ENCODE peak calls at places on chromosomes 16 and 17, in five cellular contexts. One of them, this sample, is unnamed.
A peak's percentile ranks its signal among the peaks of the same experiment; 100 is the strongest.

GRCh38 chr17:75128694-75129505 is 2.6 kb downstream of the NT5C start:
- DNase-seq in psoas muscle: no peak
- DNase-seq in cardiac fibroblast: no peak
- DNase-seq in bronchial epithelial cell: no peak
- DNase-seq in esophagus squamous epithelium: no peak
- DNase-seq in this sample: no peak

GRCh38 chr16:23131436-23131835 is 17.8 kb downstream of the USP31 start:
- DNase-seq in bronchial epithelial cell: no peak
- DNase-seq in esophagus squamous epithelium: no peak
- DNase-seq in psoas muscle: no peak
- DNase-seq in cardiac fibroblast: no peak
- DNase-seq in this sample: no peak

GRCh38 chr16:376817-377418 is 4.9 kb downstream of the PGAP6 start:
- DNase-seq in esophagus squamous epithelium: no peak
- DNase-seq in bronchial epithelial cell: no peak
- DNase-seq in cardiac fibroblast: no peak
- DNase-seq in psoas muscle: no peak
- DNase-seq in this sample: no peak

GRCh38 chr16:31464348-31464769 is 5.1 kb downstream of the ARMC5 start:
- DNase-seq in cardiac fibroblast: no peak
- DNase-seq in esophagus squamous epithelium: no peak
- DNase-seq in psoas muscle: no peak
- DNase-seq in bronchial epithelial cell: no peak
- DNase-seq in this sample: no peak

GRCh38 chr16:67329901-67330300 is 3.3 kb downstream of the LRRC36 start:
- DNase-seq in esophagus squamous epithelium: no peak
- DNase-seq in bronchial epithelial cell: peak; percentile 65
- DNase-seq in psoas muscle: no peak
- DNase-seq in cardiac fibroblast: no peak
- DNase-seq in this sample: no peak

GRCh38 chr17:56973520-56973919 is 4.4 kb upstream of the SCPEP1 start:
- DNase-seq in psoas muscle: no peak
- DNase-seq in esophagus squamous epithelium: no peak
- DNase-seq in cardiac fibroblast: peak; percentile 54
- DNase-seq in bronchial epithelial cell: peak; percentile 89
- DNase-seq in this sample: no peak

GRCh38 chr17:66476014-66476413 is 173.6 kb downstream of the PRKCA start:
- DNase-seq in bronchial epithelial cell: no peak
- DNase-seq in psoas muscle: no peak
- DNase-seq in esophagus squamous epithelium: no peak
- DNase-seq in cardiac fibroblast: no peak
- DNase-seq in this sample: no peak

GRCh38 chr17:40095944-40096791 is 4.2 kb downstream of the NR1D1 start:
- DNase-seq in bronchial epithelial cell: no peak
- DNase-seq in cardiac fibroblast: peak; percentile 61
- DNase-seq in psoas muscle: peak; percentile 81
- DNase-seq in esophagus squamous epithelium: peak; percentile 45
- DNase-seq in this sample: no peak

GRCh38 chr16:56019274-56019673 is 144.1 kb upstream of the CES5A start:
- DNase-seq in esophagus squamous epithelium: no peak
- DNase-seq in cardiac fibroblast: no peak
- DNase-seq in psoas muscle: no peak
- DNase-seq in bronchial epithelial cell: no peak
- DNase-seq in this sample: no peak

GRCh38 chr17:13385481-13385907 is 216.2 kb downstream of the HS3ST3A1 start:
- DNase-seq in esophagus squamous epithelium: no peak
- DNase-seq in cardiac fibroblast: peak; percentile 68
- DNase-seq in psoas muscle: no peak
- DNase-seq in bronchial epithelial cell: peak; percentile 76
- DNase-seq in this sample: no peak

GRCh38 chr16:89031715-89032659 is 55.0 kb upstream of the CBFA2T3 start:
- DNase-seq in psoas muscle: peak; percentile 46
- DNase-seq in bronchial epithelial cell: no peak
- DNase-seq in cardiac fibroblast: no peak
- DNase-seq in esophagus squamous epithelium: no peak
- DNase-seq in this sample: no peak
- H3K4me3 ChIP-seq in psoas muscle: no peak overlapping the region
- H3K4me3 ChIP-seq in bronchial epithelial cell: no peak overlapping the region
- H3K4me3 ChIP-seq in cardiac fibroblast: no peak overlapping the region
- H3K4me3 ChIP-seq in esophagus squamous epithelium: no peak overlapping the region
- H3K4me3 ChIP-seq in this sample: no peak overlapping the region

GRCh38 chr17:73308017-73308823 is 3.6 kb downstream of the CDC42EP4 start:
- DNase-seq in bronchial epithelial cell: peak; percentile 85
- DNase-seq in cardiac fibroblast: peak; percentile 82
- DNase-seq in psoas muscle: peak; percentile 80
- DNase-seq in esophagus squamous epithelium: no peak
- DNase-seq in this sample: peak; percentile 84
- H3K4me3 ChIP-seq in bronchial epithelial cell: peak overlapping the region; percentile 4
- H3K4me3 ChIP-seq in cardiac fibroblast: peak overlapping the region; percentile 30
- H3K4me3 ChIP-seq in psoas muscle: peak overlapping the region; percentile 85
- H3K4me3 ChIP-seq in esophagus squamous epithelium: peak overlapping the region; percentile 99
- H3K4me3 ChIP-seq in this sample: no peak overlapping the region

GRCh38 chr17:48553837-48554236 is 8.9 kb upstream of the HOXB2 start:
- DNase-seq in cardiac fibroblast: no peak
- DNase-seq in bronchial epithelial cell: no peak
- DNase-seq in psoas muscle: no peak
- DNase-seq in esophagus squamous epithelium: no peak
- DNase-seq in this sample: no peak

GRCh38 chr17:48554412-48555090 is 9.6 kb upstream of the HOXB2 start:
- DNase-seq in bronchial epithelial cell: no peak
- DNase-seq in psoas muscle: no peak
- DNase-seq in cardiac fibroblast: peak; percentile 47
- DNase-seq in esophagus squamous epithelium: no peak
- DNase-seq in this sample: no peak

GRCh38 chr17:48552453-48553189 is 7.7 kb upstream of the HOXB2 start:
- DNase-seq in cardiac fibroblast: no peak
- DNase-seq in bronchial epithelial cell: no peak
- DNase-seq in psoas muscle: no peak
- DNase-seq in esophagus squamous epithelium: no peak
- DNase-seq in this sample: no peak

GRCh38 chr17:48551601-48552452 is 6.9 kb upstream of the HOXB2 start:
- DNase-seq in esophagus squamous epithelium: no peak
- DNase-seq in psoas muscle: no peak
- DNase-seq in bronchial epithelial cell: no peak
- DNase-seq in cardiac fibroblast: no peak
- DNase-seq in this sample: no peak

GRCh38 chr17:48553190-48553547 is 8.3 kb upstream of the HOXB2 start:
- DNase-seq in psoas muscle: no peak
- DNase-seq in bronchial epithelial cell: no peak
- DNase-seq in cardiac fibroblast: no peak
- DNase-seq in esophagus squamous epithelium: no peak
- DNase-seq in this sample: no peak
- H3K4me3 ChIP-seq in psoas muscle: no peak overlapping the region
- H3K4me3 ChIP-seq in bronchial epithelial cell: no peak overlapping the region
- H3K4me3 ChIP-seq in cardiac fibroblast: no peak overlapping the region
- H3K4me3 ChIP-seq in esophagus squamous epithelium: no peak overlapping the region
- H3K4me3 ChIP-seq in this sample: no peak overlapping the region

DNA sequence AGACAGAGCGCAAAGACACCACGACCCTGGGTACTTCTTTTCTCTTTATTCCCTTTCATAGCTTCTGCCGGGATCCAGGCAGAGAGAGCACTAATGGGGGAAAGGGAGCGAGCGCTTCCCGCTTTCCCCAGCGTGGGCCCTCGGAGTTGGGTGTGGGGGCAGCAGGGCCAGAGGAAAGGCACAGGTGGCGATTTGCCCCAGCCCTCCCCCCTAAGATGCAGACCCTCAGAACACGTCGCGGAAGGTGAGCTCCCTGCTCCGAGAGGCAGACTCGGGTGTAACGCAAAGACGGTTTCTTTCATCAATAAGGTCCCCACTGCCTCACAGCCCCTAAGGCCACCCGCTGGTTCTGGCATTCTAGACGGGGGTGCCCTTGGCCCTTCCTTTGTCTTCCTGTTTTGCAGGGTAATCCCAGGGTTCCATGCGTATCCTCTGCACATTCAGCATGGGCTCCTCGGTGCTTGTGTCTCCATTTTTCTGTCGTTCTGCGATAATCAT is 570 bp upstream of the NME3 start:
- DNase-seq in cardiac fibroblast: no peak
- DNase-seq in bronchial epithelial cell: no peak
- DNase-seq in esophagus squamous epithelium: no peak
- DNase-seq in psoas muscle: peak; percentile 56
- DNase-seq in this sample: peak; percentile 59
- H3K4me3 ChIP-seq in cardiac fibroblast: peak overlapping the region; percentile 80
- H3K4me3 ChIP-seq in bronchial epithelial cell: peak overlapping the region; percentile 97
- H3K4me3 ChIP-seq in esophagus squamous epithelium: peak overlapping the region; percentile 69
- H3K4me3 ChIP-seq in psoas muscle: peak overlapping the region; percentile 76
- H3K4me3 ChIP-seq in this sample: peak overlapping the region; percentile 97

DNA sequence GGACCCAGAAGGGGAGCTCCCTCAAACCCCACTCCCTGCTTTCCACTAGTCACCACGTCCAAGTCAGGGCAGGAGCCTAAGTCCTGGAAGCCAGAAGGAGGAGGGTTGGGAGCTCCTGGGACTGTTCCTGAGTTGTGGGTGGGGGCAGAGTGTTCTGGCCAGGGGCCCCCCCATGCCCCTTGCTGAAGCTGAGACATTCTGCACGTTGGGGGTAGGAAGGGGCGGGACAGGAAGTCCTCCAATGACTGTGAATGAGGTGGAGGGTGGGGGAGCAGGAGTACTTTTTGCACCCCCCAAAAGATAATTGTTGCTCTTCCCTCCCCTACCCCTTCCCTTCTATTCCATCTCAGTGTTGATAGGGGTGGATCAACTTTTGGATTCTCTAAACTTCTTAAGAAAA is 21.4 kb upstream of the C17orf113 start:
- DNase-seq in psoas muscle: no peak
- DNase-seq in bronchial epithelial cell: no peak
- DNase-seq in esophagus squamous epithelium: no peak
- DNase-seq in cardiac fibroblast: no peak
- DNase-seq in this sample: no peak
- H3K4me3 ChIP-seq in psoas muscle: peak overlapping the region; percentile 64
- H3K4me3 ChIP-seq in bronchial epithelial cell: no peak overlapping the region
- H3K4me3 ChIP-seq in esophagus squamous epithelium: no peak overlapping the region
- H3K4me3 ChIP-seq in cardiac fibroblast: no peak overlapping the region
- H3K4me3 ChIP-seq in this sample: no peak overlapping the region

DNA sequence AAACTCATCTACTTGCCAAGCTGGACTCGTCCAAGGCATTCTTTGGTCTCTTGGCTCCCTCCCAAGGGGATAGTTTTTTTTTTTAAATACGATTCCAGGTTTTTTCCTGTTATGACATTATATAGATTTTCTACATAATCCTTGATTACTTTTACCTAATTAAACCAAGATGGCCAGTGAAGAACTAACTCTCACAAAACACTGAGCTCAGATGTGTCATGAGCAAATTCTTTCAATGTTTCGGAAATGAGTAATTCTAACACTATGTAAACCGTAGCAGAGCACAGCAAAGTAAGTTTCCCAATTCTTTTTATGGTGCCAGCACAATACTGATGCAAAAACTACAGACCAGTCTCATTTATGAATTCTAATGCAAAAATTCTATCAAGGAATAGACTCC is 1.8 kb downstream of the ZNF23 start:
- DNase-seq in esophagus squamous epithelium: no peak
- DNase-seq in cardiac fibroblast: peak; percentile 80
- DNase-seq in bronchial epithelial cell: peak; percentile 52
- DNase-seq in psoas muscle: no peak
- DNase-seq in this sample: no peak
- H3K4me3 ChIP-seq in esophagus squamous epithelium: no peak overlapping the region
- H3K4me3 ChIP-seq in cardiac fibroblast: no peak overlapping the region
- H3K4me3 ChIP-seq in bronchial epithelial cell: no peak overlapping the region
- H3K4me3 ChIP-seq in psoas muscle: peak overlapping the region; percentile 98
- H3K4me3 ChIP-seq in this sample: no peak overlapping the region

GRCh38 chr17:82369211-82369610 is 2.4 kb upstream of the UTS2R start:
- DNase-seq in psoas muscle: no peak
- DNase-seq in cardiac fibroblast: no peak
- DNase-seq in esophagus squamous epithelium: no peak
- DNase-seq in bronchial epithelial cell: no peak
- DNase-seq in this sample: no peak

GRCh38 chr17:82372063-82372590 is 562 bp downstream of the UTS2R start:
- DNase-seq in esophagus squamous epithelium: no peak
- DNase-seq in psoas muscle: peak; percentile 48
- DNase-seq in bronchial epithelial cell: no peak
- DNase-seq in cardiac fibroblast: no peak
- DNase-seq in this sample: no peak

GRCh38 chr17:82372591-82373452 is 1.3 kb downstream of the UTS2R start:
- DNase-seq in psoas muscle: peak; percentile 35
- DNase-seq in bronchial epithelial cell: no peak
- DNase-seq in cardiac fibroblast: no peak
- DNase-seq in esophagus squamous epithelium: no peak
- DNase-seq in this sample: peak; percentile 27

GRCh38 chr17:82371333-82372062 is at the start of gene UTS2R:
- DNase-seq in psoas muscle: peak; percentile 54
- DNase-seq in esophagus squamous epithelium: no peak
- DNase-seq in bronchial epithelial cell: no peak
- DNase-seq in cardiac fibroblast: no peak
- DNase-seq in this sample: no peak

GRCh38 chr17:82370471-82371332 is 863 bp upstream of the UTS2R start:
- DNase-seq in cardiac fibroblast: no peak
- DNase-seq in esophagus squamous epithelium: no peak
- DNase-seq in psoas muscle: peak; percentile 52
- DNase-seq in bronchial epithelial cell: no peak
- DNase-seq in this sample: no peak
- H3K4me3 ChIP-seq in cardiac fibroblast: peak overlapping the region; percentile 2
- H3K4me3 ChIP-seq in esophagus squamous epithelium: peak overlapping the region; percentile 29
- H3K4me3 ChIP-seq in psoas muscle: peak overlapping the region; percentile 62
- H3K4me3 ChIP-seq in bronchial epithelial cell: no peak overlapping the region
- H3K4me3 ChIP-seq in this sample: no peak overlapping the region

GRCh38 chr16:88385831-88386815 is 3.4 kb downstream of the ZNF469 start:
- DNase-seq in bronchial epithelial cell: no peak
- DNase-seq in psoas muscle: peak; percentile 40
- DNase-seq in esophagus squamous epithelium: no peak
- DNase-seq in cardiac fibroblast: no peak
- DNase-seq in this sample: no peak

GRCh38 chr16:88385112-88385594 is 2.4 kb downstream of the ZNF469 start:
- DNase-seq in psoas muscle: peak; percentile 17
- DNase-seq in bronchial epithelial cell: no peak
- DNase-seq in esophagus squamous epithelium: no peak
- DNase-seq in cardiac fibroblast: no peak
- DNase-seq in this sample: no peak

GRCh38 chr16:88382491-88383400 is at the start of gene ZNF469:
- DNase-seq in psoas muscle: peak; percentile 60
- DNase-seq in cardiac fibroblast: peak; percentile 24
- DNase-seq in bronchial epithelial cell: no peak
- DNase-seq in esophagus squamous epithelium: no peak
- DNase-seq in this sample: no peak

GRCh38 chr16:88383401-88384221 is 852 bp downstream of the ZNF469 start:
- DNase-seq in bronchial epithelial cell: no peak
- DNase-seq in cardiac fibroblast: peak; percentile 50
- DNase-seq in psoas muscle: peak; percentile 72
- DNase-seq in esophagus squamous epithelium: no peak
- DNase-seq in this sample: no peak

GRCh38 chr16:88384222-88385111 is 1.7 kb downstream of the ZNF469 start:
- DNase-seq in cardiac fibroblast: no peak
- DNase-seq in psoas muscle: peak; percentile 33
- DNase-seq in esophagus squamous epithelium: no peak
- DNase-seq in bronchial epithelial cell: no peak
- DNase-seq in this sample: no peak
- H3K4me3 ChIP-seq in cardiac fibroblast: peak overlapping the region; percentile 42
- H3K4me3 ChIP-seq in psoas muscle: peak overlapping the region; percentile 58
- H3K4me3 ChIP-seq in esophagus squamous epithelium: peak overlapping the region; percentile 17
- H3K4me3 ChIP-seq in bronchial epithelial cell: no peak overlapping the region
- H3K4me3 ChIP-seq in this sample: no peak overlapping the region